ENCODE peak calls at places on chromosomes 1 and 21, in ten cellular contexts. One of them, this sample, is unnamed.

GRCh38 chr1:206551985-206552325 is 44.6 kb downstream of the RASSF5 start:
- DNase-seq in nephron progenitor cell: no peak
- DNase-seq in progenitor cell of endocrine pancreas: no peak
- DNase-seq in colonic mucosa: no peak
- DNase-seq in AG09319: no peak
- DNase-seq in GM10248: no peak
- DNase-seq in adrenal gland: no peak
- DNase-seq in BJ: no peak
- DNase-seq in fibroblast of the aortic adventitia: no peak
- DNase-seq in tibial nerve: no peak
- DNase-seq in this sample: no peak

GRCh38 chr1:228101994-228102790 is 933 bp downstream of the C1orf35 start:
- DNase-seq in colonic mucosa: peak
- DNase-seq in progenitor cell of endocrine pancreas: peak
- DNase-seq in fibroblast of the aortic adventitia: no peak
- DNase-seq in BJ: no peak
- DNase-seq in adrenal gland: peak
- DNase-seq in AG09319: no peak
- DNase-seq in tibial nerve: no peak
- DNase-seq in nephron progenitor cell: peak
- DNase-seq in GM10248: peak
- DNase-seq in this sample: peak

GRCh38 chr1:6859415-6860343 is 74.4 kb downstream of the CAMTA1 start:
- DNase-seq in progenitor cell of endocrine pancreas: no peak
- DNase-seq in adrenal gland: peak
- DNase-seq in nephron progenitor cell: no peak
- DNase-seq in AG09319: peak
- DNase-seq in tibial nerve: no peak
- DNase-seq in colonic mucosa: no peak
- DNase-seq in fibroblast of the aortic adventitia: peak
- DNase-seq in GM10248: no peak
- DNase-seq in BJ: peak
- DNase-seq in this sample: no peak

GRCh38 chr1:116111196-116112021 is at the start of gene MAB21L3:
- DNase-seq in adrenal gland: no peak
- DNase-seq in tibial nerve: no peak
- DNase-seq in fibroblast of the aortic adventitia: no peak
- DNase-seq in BJ: no peak
- DNase-seq in colonic mucosa: peak
- DNase-seq in progenitor cell of endocrine pancreas: no peak
- DNase-seq in AG09319: no peak
- DNase-seq in GM10248: peak
- DNase-seq in nephron progenitor cell: no peak
- DNase-seq in this sample: no peak

GRCh38 chr1:108601708-108602410 is 42.0 kb downstream of the EEIG2 start:
- DNase-seq in AG09319: no peak
- DNase-seq in nephron progenitor cell: no peak
- DNase-seq in progenitor cell of endocrine pancreas: no peak
- DNase-seq in BJ: no peak
- DNase-seq in fibroblast of the aortic adventitia: no peak
- DNase-seq in tibial nerve: no peak
- DNase-seq in adrenal gland: no peak
- DNase-seq in GM10248: no peak
- DNase-seq in colonic mucosa: no peak
- DNase-seq in this sample: no peak

GRCh38 chr1:201285846-201286245 is 2.5 kb downstream of the PKP1 start:
- DNase-seq in fibroblast of the aortic adventitia: no peak
- DNase-seq in progenitor cell of endocrine pancreas: no peak
- DNase-seq in adrenal gland: no peak
- DNase-seq in colonic mucosa: no peak
- DNase-seq in AG09319: no peak
- DNase-seq in nephron progenitor cell: no peak
- DNase-seq in BJ: no peak
- DNase-seq in tibial nerve: no peak
- DNase-seq in GM10248: no peak
- DNase-seq in this sample: no peak

GRCh38 chr1:110112656-110113055 is 413 bp downstream of the UBL4B start:
- DNase-seq in nephron progenitor cell: no peak
- DNase-seq in BJ: no peak
- DNase-seq in tibial nerve: no peak
- DNase-seq in colonic mucosa: no peak
- DNase-seq in fibroblast of the aortic adventitia: no peak
- DNase-seq in adrenal gland: no peak
- DNase-seq in GM10248: no peak
- DNase-seq in progenitor cell of endocrine pancreas: no peak
- DNase-seq in AG09319: no peak
- DNase-seq in this sample: no peak

GRCh38 chr1:107622540-107622939 is 342.4 kb downstream of the VAV3 start:
- DNase-seq in BJ: no peak
- DNase-seq in adrenal gland: no peak
- DNase-seq in fibroblast of the aortic adventitia: no peak
- DNase-seq in GM10248: no peak
- DNase-seq in colonic mucosa: no peak
- DNase-seq in AG09319: no peak
- DNase-seq in tibial nerve: no peak
- DNase-seq in nephron progenitor cell: no peak
- DNase-seq in progenitor cell of endocrine pancreas: no peak
- DNase-seq in this sample: no peak

GRCh38 chr21:27648560-27648959 is 681.7 kb upstream of the ADAMTS5 start:
- DNase-seq in colonic mucosa: no peak
- DNase-seq in BJ: peak
- DNase-seq in progenitor cell of endocrine pancreas: no peak
- DNase-seq in AG09319: peak
- DNase-seq in fibroblast of the aortic adventitia: peak
- DNase-seq in adrenal gland: no peak
- DNase-seq in tibial nerve: no peak
- DNase-seq in nephron progenitor cell: no peak
- DNase-seq in GM10248: no peak
- DNase-seq in this sample: no peak

GRCh38 chr1:153353226-153353947 is 4.3 kb upstream of the S100A9 start:
- DNase-seq in nephron progenitor cell: peak
- DNase-seq in progenitor cell of endocrine pancreas: no peak
- DNase-seq in AG09319: no peak
- DNase-seq in fibroblast of the aortic adventitia: peak
- DNase-seq in tibial nerve: no peak
- DNase-seq in colonic mucosa: peak
- DNase-seq in adrenal gland: no peak
- DNase-seq in GM10248: peak
- DNase-seq in BJ: no peak
- DNase-seq in this sample: peak

GRCh38 chr1:6303397-6304012 is 42.6 kb upstream of the GPR153 start:
- DNase-seq in BJ: no peak
- DNase-seq in colonic mucosa: no peak
- DNase-seq in tibial nerve: no peak
- DNase-seq in AG09319: no peak
- DNase-seq in fibroblast of the aortic adventitia: no peak
- DNase-seq in nephron progenitor cell: no peak
- DNase-seq in GM10248: no peak
- DNase-seq in progenitor cell of endocrine pancreas: no peak
- DNase-seq in adrenal gland: no peak
- DNase-seq in this sample: no peak

GRCh38 chr1:25118554-25118953 is 113.7 kb downstream of the SYF2 start:
- DNase-seq in progenitor cell of endocrine pancreas: no peak
- DNase-seq in fibroblast of the aortic adventitia: no peak
- DNase-seq in adrenal gland: no peak
- DNase-seq in nephron progenitor cell: no peak
- DNase-seq in GM10248: no peak
- DNase-seq in colonic mucosa: no peak
- DNase-seq in AG09319: no peak
- DNase-seq in BJ: no peak
- DNase-seq in tibial nerve: no peak
- DNase-seq in this sample: no peak

GRCh38 chr1:234691567-234691966 is 81.6 kb upstream of the IRF2BP2 start:
- DNase-seq in tibial nerve: no peak
- DNase-seq in colonic mucosa: no peak
- DNase-seq in GM10248: no peak
- DNase-seq in progenitor cell of endocrine pancreas: no peak
- DNase-seq in fibroblast of the aortic adventitia: peak
- DNase-seq in adrenal gland: no peak
- DNase-seq in nephron progenitor cell: no peak
- DNase-seq in BJ: no peak
- DNase-seq in AG09319: no peak
- DNase-seq in this sample: no peak
- TF ChIP-seq CTCF in tibial nerve: no peak
- TF ChIP-seq CTCF in colonic mucosa: no peak
- TF ChIP-seq CTCF in GM10248: no peak
- TF ChIP-seq CTCF in progenitor cell of endocrine pancreas: no peak
- TF ChIP-seq CTCF in fibroblast of the aortic adventitia: peak
- TF ChIP-seq CTCF in adrenal gland: peak
- TF ChIP-seq CTCF in nephron progenitor cell: no peak
- TF ChIP-seq CTCF in BJ: peak
- TF ChIP-seq CTCF in AG09319: peak
- TF ChIP-seq CTCF in this sample: peak

DNA sequence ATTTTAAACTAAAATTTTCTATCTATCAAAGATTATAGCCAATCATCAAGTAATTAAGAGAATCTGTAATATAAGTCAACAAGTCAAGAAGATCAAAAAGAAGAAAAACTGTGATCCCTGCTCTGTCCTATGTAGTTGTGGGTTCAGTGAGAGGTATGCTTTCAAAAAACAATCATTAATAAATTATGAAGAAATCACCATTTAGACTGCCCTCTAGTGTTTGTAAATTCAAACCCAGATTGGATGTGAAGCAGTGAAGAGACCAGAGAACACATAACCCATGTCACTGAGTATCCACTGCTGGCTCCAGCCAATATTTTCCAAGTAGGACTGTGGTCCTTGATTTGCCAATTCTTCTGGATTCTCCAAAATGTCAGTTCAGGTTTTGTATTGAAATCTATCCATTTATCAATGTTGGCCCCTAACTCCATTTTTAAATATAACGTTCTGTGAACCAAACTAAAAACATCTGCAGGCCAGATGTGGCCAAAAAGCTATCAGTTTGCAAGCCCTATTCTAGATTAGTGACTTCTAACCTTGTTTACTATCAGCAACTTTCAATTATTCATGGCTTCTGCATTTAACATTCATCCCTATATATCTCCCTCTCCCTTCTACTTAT is 467.5 kb upstream of the CXADR start:
- DNase-seq in tibial nerve: no peak
- DNase-seq in progenitor cell of endocrine pancreas: no peak
- DNase-seq in GM10248: no peak
- DNase-seq in BJ: no peak
- DNase-seq in colonic mucosa: no peak
- DNase-seq in adrenal gland: no peak
- DNase-seq in fibroblast of the aortic adventitia: peak
- DNase-seq in AG09319: no peak
- DNase-seq in nephron progenitor cell: no peak
- DNase-seq in this sample: no peak
- TF ChIP-seq CTCF in tibial nerve: peak
- TF ChIP-seq CTCF in progenitor cell of endocrine pancreas: peak
- TF ChIP-seq CTCF in GM10248: no peak
- TF ChIP-seq CTCF in BJ: peak
- TF ChIP-seq CTCF in colonic mucosa: no peak
- TF ChIP-seq CTCF in adrenal gland: peak
- TF ChIP-seq CTCF in fibroblast of the aortic adventitia: peak
- TF ChIP-seq CTCF in AG09319: peak
- TF ChIP-seq CTCF in nephron progenitor cell: peak
- TF ChIP-seq CTCF in this sample: peak

GRCh38 chr1:204130989-204131892 is 20.6 kb downstream of the ETNK2 start:
- DNase-seq in GM10248: no peak
- DNase-seq in colonic mucosa: no peak
- DNase-seq in tibial nerve: no peak
- DNase-seq in adrenal gland: peak
- DNase-seq in progenitor cell of endocrine pancreas: no peak
- DNase-seq in BJ: peak
- DNase-seq in nephron progenitor cell: no peak
- DNase-seq in AG09319: peak
- DNase-seq in fibroblast of the aortic adventitia: peak
- DNase-seq in this sample: no peak
- TF ChIP-seq CTCF in GM10248: no peak
- TF ChIP-seq CTCF in colonic mucosa: no peak
- TF ChIP-seq CTCF in tibial nerve: no peak
- TF ChIP-seq CTCF in adrenal gland: no peak
- TF ChIP-seq CTCF in progenitor cell of endocrine pancreas: peak
- TF ChIP-seq CTCF in BJ: peak
- TF ChIP-seq CTCF in nephron progenitor cell: no peak
- TF ChIP-seq CTCF in AG09319: peak
- TF ChIP-seq CTCF in fibroblast of the aortic adventitia: peak
- TF ChIP-seq CTCF in this sample: no peak

GRCh38 chr1:40360631-40361030 is 12.9 kb upstream of the SMAP2 start:
- DNase-seq in progenitor cell of endocrine pancreas: no peak
- DNase-seq in tibial nerve: no peak
- DNase-seq in nephron progenitor cell: no peak
- DNase-seq in colonic mucosa: no peak
- DNase-seq in adrenal gland: no peak
- DNase-seq in GM10248: no peak
- DNase-seq in fibroblast of the aortic adventitia: no peak
- DNase-seq in AG09319: no peak
- DNase-seq in BJ: no peak
- DNase-seq in this sample: no peak

GRCh38 chr1:40361637-40362036 is 11.9 kb upstream of the SMAP2 start:
- DNase-seq in progenitor cell of endocrine pancreas: no peak
- DNase-seq in colonic mucosa: no peak
- DNase-seq in BJ: no peak
- DNase-seq in AG09319: no peak
- DNase-seq in tibial nerve: no peak
- DNase-seq in fibroblast of the aortic adventitia: no peak
- DNase-seq in nephron progenitor cell: no peak
- DNase-seq in GM10248: no peak
- DNase-seq in adrenal gland: no peak
- DNase-seq in this sample: no peak

GRCh38 chr1:40362699-40363098 is 10.8 kb upstream of the SMAP2 start:
- DNase-seq in progenitor cell of endocrine pancreas: no peak
- DNase-seq in nephron progenitor cell: no peak
- DNase-seq in BJ: no peak
- DNase-seq in adrenal gland: no peak
- DNase-seq in colonic mucosa: no peak
- DNase-seq in fibroblast of the aortic adventitia: peak
- DNase-seq in tibial nerve: no peak
- DNase-seq in AG09319: no peak
- DNase-seq in GM10248: no peak
- DNase-seq in this sample: no peak

GRCh38 chr1:40362199-40362598 is 11.3 kb upstream of the SMAP2 start:
- DNase-seq in nephron progenitor cell: no peak
- DNase-seq in colonic mucosa: no peak
- DNase-seq in BJ: no peak
- DNase-seq in adrenal gland: no peak
- DNase-seq in AG09319: no peak
- DNase-seq in GM10248: no peak
- DNase-seq in progenitor cell of endocrine pancreas: no peak
- DNase-seq in tibial nerve: no peak
- DNase-seq in fibroblast of the aortic adventitia: no peak
- DNase-seq in this sample: no peak

DNA sequence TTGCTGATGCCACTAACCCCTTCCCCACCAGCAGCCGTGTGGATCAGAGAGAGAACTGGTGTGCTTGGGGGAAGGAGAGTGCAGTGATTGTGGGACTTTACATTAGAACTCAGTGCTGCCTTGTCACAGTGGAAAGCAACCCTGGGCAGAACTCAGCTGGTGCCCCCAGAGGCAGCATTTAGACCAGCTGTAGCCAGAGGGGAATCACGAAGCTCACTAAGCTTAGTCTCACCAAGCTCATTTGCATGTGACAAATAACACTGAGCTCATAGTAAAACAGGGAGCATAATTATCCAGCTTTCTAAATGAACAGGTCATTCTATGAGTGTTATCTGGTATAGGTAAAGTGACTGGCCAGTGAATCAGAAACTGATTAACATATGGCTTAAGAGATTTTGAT is 9.8 kb upstream of the SMAP2 start:
- DNase-seq in adrenal gland: no peak
- DNase-seq in BJ: no peak
- DNase-seq in AG09319: no peak
- DNase-seq in nephron progenitor cell: no peak
- DNase-seq in fibroblast of the aortic adventitia: no peak
- DNase-seq in tibial nerve: no peak
- DNase-seq in GM10248: peak
- DNase-seq in colonic mucosa: no peak
- DNase-seq in progenitor cell of endocrine pancreas: no peak
- DNase-seq in this sample: peak
- TF ChIP-seq CTCF in adrenal gland: no peak
- TF ChIP-seq CTCF in BJ: no peak
- TF ChIP-seq CTCF in AG09319: no peak
- TF ChIP-seq CTCF in nephron progenitor cell: no peak
- TF ChIP-seq CTCF in fibroblast of the aortic adventitia: no peak
- TF ChIP-seq CTCF in tibial nerve: no peak
- TF ChIP-seq CTCF in GM10248: peak
- TF ChIP-seq CTCF in colonic mucosa: no peak
- TF ChIP-seq CTCF in progenitor cell of endocrine pancreas: peak
- TF ChIP-seq CTCF in this sample: no peak

This sample was measured in glutamatergic neuron.